ENCODE peak calls at places on chromosome 1, in ten cellular contexts. R is IMR-90, J is astrocyte, X is mammary epithelial cell, E is DND-41, G is GM23248, L is endothelial cell of umbilical vein, W is neuronal stem cell, Y is fibroblast of lung, Z is HCT116. V is an unnamed sample. For H3K9me3 and H3K4me1, the result is how much of the 10 kb centered on the place peaks cover.

GRCh38 chr1:204524986-204525385 is 8.8 kb downstream of the MDM4 start:
- DNase-seq in R (no peak), J (no peak), X (peak), E (no peak), G (no peak), L (no peak), W (no peak), Y (no peak), Z (no peak), V (no peak)

GRCh38 chr1:240280560-240281322 is 189.1 kb downstream of the FMN2 start:
- DNase-seq in R (peak), J (no peak), X (no peak), E (no peak), G (no peak), L (no peak), W (no peak), Y (no peak), Z (no peak), V (no peak)

GRCh38 chr1:52098139-52098871 is 42.2 kb downstream of the BTF3L4 start:
- DNase-seq in R (no peak), J (no peak), X (no peak), E (no peak), G (no peak), L (no peak), W (peak), Y (no peak), Z (no peak), V (no peak)

GRCh38 chr1:30191154-30191702 is 532.2 kb downstream of the MATN1 start:
- DNase-seq in R (peak), J (peak), X (no peak), E (peak), G (peak), L (no peak), W (no peak), Y (peak), Z (peak), V (no peak)

GRCh38 chr1:110597966-110598365 is 8.2 kb downstream of the KCNA2 start:
- DNase-seq in R (no peak), J (no peak), X (no peak), E (no peak), G (no peak), L (no peak), W (no peak), Y (no peak), Z (no peak), V (no peak)

GRCh38 chr1:201376464-201377374 is 761 bp downstream of the TNNT2 start:
- DNase-seq in R (peak), J (peak), X (peak), E (no peak), G (peak), L (peak), W (peak), Y (peak), Z (peak), V (no peak)

GRCh38 chr1:162384116-162384515 is 2.6 kb downstream of the C1orf226 start:
- DNase-seq in R (no peak), J (no peak), X (no peak), E (no peak), G (no peak), L (no peak), W (no peak), Y (no peak), Z (no peak), V (no peak)

GRCh38 chr1:240169188-240169587 is 77.5 kb downstream of the FMN2 start:
- DNase-seq in R (peak), J (no peak), X (no peak), E (no peak), G (peak), L (no peak), W (no peak), Y (peak), Z (no peak), V (no peak)

GRCh38 chr1:67570473-67571143 is 114.4 kb upstream of the GADD45A start:
- DNase-seq in R (peak), J (peak), X (peak), E (no peak), G (peak), L (peak), W (no peak), Y (peak), Z (no peak), V (no peak)

GRCh38 chr1:236670060-236670459 is 16.2 kb upstream of the ACTN2 start:
- DNase-seq in R (no peak), J (no peak), X (no peak), E (no peak), G (no peak), L (no peak), W (no peak), Y (no peak), Z (no peak), V (no peak)

GRCh38 chr1:39387452-39387851 is 104.0 kb upstream of the BMP8A start:
- DNase-seq in R (peak), J (peak), X (peak), E (no peak), G (peak), L (peak), W (no peak), Y (peak), Z (peak), V (no peak)

GRCh38 chr1:38558476-38559179 is 300.9 kb downstream of the RRAGC start:
- DNase-seq in R (no peak), J (no peak), X (no peak), E (no peak), G (no peak), L (no peak), W (no peak), Y (no peak), Z (no peak), V (no peak)

GRCh38 chr1:240031009-240031408 is 60.7 kb upstream of the FMN2 start:
- DNase-seq in R (peak), J (peak), X (peak), E (no peak), G (peak), L (peak), W (no peak), Y (peak), Z (no peak), V (no peak)

GRCh38 chr1:32040711-32041110 is 27.0 kb downstream of the KHDRBS1 start:
- DNase-seq in R (no peak), J (no peak), X (no peak), E (no peak), G (no peak), L (no peak), W (no peak), Y (no peak), Z (no peak), V (no peak)

GRCh38 chr1:235403598-235403997 is 36.4 kb downstream of the TBCE start:
- DNase-seq in R (no peak), J (no peak), X (peak), E (no peak), G (no peak), L (no peak), W (no peak), Y (no peak), Z (no peak), V (no peak)

GRCh38 chr1:173255214-173255813 is 48.2 kb upstream of the TNFSF4 start:
- DNase-seq in R (peak), J (no peak), X (peak), E (peak), G (peak), L (peak), W (peak), Y (peak), Z (peak), V (no peak)

GRCh38 chr1:13628711-13629110 is 45.1 kb downstream of the PDPN start:
- DNase-seq in R (no peak), J (peak), X (no peak), E (no peak), G (no peak), L (no peak), W (no peak), Y (peak), Z (no peak), V (no peak)

GRCh38 chr1:243917863-243918565 is 68.0 kb upstream of the AKT3 start:
- DNase-seq in R (peak), J (peak), X (no peak), E (no peak), G (peak), L (no peak), W (no peak), Y (peak), Z (no peak), V (no peak)

GRCh38 chr1:160541622-160542302 is 18.7 kb upstream of the SLAMF6 start:
- DNase-seq in R (no peak), J (no peak), X (no peak), E (no peak), G (no peak), L (no peak), W (no peak), Y (no peak), Z (no peak), V (no peak)

GRCh38 chr1:111989531-111990025 is at the start of gene KCND3:
- DNase-seq in R (peak), J (no peak), X (peak), E (no peak), G (peak), L (no peak), W (peak), Y (peak), Z (no peak), V (peak)

GRCh38 chr1:109151146-109151545 is 37.2 kb downstream of the ELAPOR1 start:
- DNase-seq in R (peak), J (peak), X (peak), E (no peak), G (peak), L (peak), W (peak), Y (peak), Z (peak), V (peak)

GRCh38 chr1:49171941-49172593 is 395.4 kb upstream of the BEND5 start:
- DNase-seq in R (no peak), J (no peak), X (peak), E (no peak), G (no peak), L (no peak), W (no peak), Y (no peak), Z (no peak), V (no peak)

DNA sequence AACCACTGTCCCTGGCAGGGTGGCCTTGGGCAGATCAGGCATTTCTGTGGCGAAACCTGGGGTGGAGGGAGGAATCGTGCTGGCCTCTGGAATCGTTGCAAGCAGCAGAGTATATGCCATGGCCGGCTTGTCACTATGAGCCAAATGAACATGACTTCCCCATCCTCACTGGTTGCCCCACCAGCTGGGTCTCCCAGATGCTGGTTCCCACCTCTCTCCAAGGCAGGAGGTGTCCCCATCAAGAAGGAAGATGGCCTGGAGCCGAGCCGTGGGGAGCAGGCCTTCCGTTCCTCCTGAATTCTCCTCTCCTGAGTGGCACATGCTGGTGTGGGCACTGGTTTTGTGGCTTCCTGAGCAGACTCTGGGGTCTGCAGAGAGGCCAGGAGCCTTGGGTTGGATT is 60.2 kb upstream of the ACTRT2 start:
- DNase-seq in R (no peak), J (no peak), X (no peak), E (no peak), G (no peak), L (no peak), W (no peak), Y (no peak), Z (no peak), V (no peak)
- H3K9me3 ChIP-seq in R (under half), J (under half), X (half or more), E (under half), G (under half), L (under half), W (under half), Y (under half), Z (under half), V (under half)

DNA sequence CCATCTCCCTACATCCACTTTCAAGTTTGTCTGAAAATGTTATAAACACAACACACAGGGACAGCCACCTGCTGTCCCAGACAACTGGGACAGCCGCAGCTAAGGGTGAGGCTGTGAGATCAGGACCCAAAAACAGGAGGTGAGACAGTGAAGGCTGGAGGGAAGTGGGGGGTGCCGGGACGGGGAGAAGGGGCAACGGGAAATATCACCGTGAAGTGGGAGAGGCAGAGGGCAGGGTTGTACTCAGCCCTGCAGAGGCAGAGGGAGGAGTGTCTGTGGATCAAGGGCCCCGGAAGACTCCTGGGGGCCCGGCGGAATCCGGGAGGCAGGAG is 114.4 kb downstream of the CASZ1 start:
- DNase-seq in R (no peak), J (no peak), X (no peak), E (no peak), G (no peak), L (no peak), W (no peak), Y (no peak), Z (no peak), V (no peak)
- H3K4me1 ChIP-seq in R (under half), J (under half), X (under half), E (under half), G (under half), L (under half), W (half or more), Y (under half), Z (under half), V (under half)

DNA sequence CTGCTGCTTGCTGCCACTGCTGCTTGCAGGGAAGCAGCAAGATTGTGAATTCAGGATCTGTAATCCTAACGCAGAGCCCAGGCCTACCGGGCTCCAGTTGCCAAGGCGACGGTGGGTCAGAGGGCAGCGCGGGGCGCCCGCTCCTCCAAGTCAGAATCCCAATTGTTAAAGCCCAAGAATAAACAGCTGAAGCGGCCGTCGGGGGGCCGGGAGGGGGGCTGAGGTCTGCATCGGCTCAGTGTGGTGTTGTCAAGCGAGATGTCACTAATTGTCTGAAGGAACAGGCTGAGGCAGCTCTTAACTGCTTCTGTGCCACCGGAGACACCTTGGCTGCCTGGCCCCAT is 36.8 kb downstream of the AHDC1 start:
- DNase-seq in R (no peak), J (no peak), X (no peak), E (no peak), G (no peak), L (no peak), W (peak), Y (no peak), Z (no peak), V (no peak)
- H3K9ac ChIP-seq in R (no peak), J (no peak), X (no peak), E (no peak), G (no peak), L (no peak), W (peak), Y (no peak), Z (peak), V (no peak)

DNA sequence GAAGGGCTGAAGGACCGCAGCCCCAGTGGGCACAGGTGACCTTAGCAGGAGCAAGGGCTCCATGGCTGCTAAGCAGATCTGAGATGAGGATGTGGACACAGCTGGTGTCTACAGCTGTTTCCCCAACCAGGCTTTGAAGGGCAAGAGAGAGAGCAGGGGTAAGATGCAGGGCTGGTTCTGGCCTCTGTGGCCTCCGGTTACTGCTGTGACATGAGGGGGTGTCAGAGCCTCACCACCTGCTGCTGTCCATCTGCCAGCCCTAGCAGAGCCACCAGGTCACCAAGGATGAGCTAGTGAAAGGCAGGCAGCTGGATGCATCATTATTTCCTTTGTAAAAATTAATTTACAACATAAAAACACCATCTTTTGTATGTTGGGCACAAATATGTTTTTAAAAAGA is 33.4 kb downstream of the OBSCN start:
- DNase-seq in R (no peak), J (no peak), X (no peak), E (no peak), G (no peak), L (no peak), W (no peak), Y (no peak), Z (no peak), V (no peak)
- H3K9me3 ChIP-seq in R (under half), J (under half), X (under half), E (half or more), G (under half), L (under half), W (under half), Y (under half), Z (under half), V (under half)

V was measured in kidney.